ENCODE peak calls at places on chromosomes 5 and 9, in six cellular contexts. S is uterus; O is neuronal stem cell; R is substantia nigra; B is left ventricle myocardium inferior; Z is CD4-positive, alpha-beta T cell. N is an unnamed sample.

GRCh38 chr5:35815089-35815936 is 41.4 kb upstream of the IL7R start:
- DNase-seq in O (no peak), S (no peak), R (no peak), Z (no peak), B (no peak), N (peak)

GRCh38 chr5:174293006-174293405 is 247.5 kb downstream of the NSG2 start:
- DNase-seq in O (no peak), B (no peak), Z (no peak), S (no peak), R (no peak), N (no peak)

GRCh38 chr5:135448071-135448704 is 1.0 kb upstream of the DCANP1 start:
- DNase-seq in Z (no peak), S (no peak), R (no peak), B (no peak), O (no peak), N (no peak)

GRCh38 chr9:135886147-135886981 is 21.0 kb downstream of the CAMSAP1 start:
- DNase-seq in B (no peak), Z (no peak), O (no peak), S (no peak), R (peak), N (no peak)

GRCh38 chr5:134714120-134714519 is 24.2 kb upstream of the CAMLG start:
- DNase-seq in Z (no peak), O (no peak), B (no peak), S (no peak), R (no peak), N (no peak)

GRCh38 chr9:108634164-108634563 is 221.6 kb downstream of the ACTL7B start:
- DNase-seq in Z (no peak), S (no peak), R (no peak), O (no peak), B (no peak), N (peak)

GRCh38 chr5:32443145-32443540 is 1.4 kb downstream of the ZFR start:
- DNase-seq in O (no peak), R (no peak), Z (no peak), S (no peak), B (no peak), N (no peak)

GRCh38 chr9:127682351-127683136 is 24.2 kb upstream of the CFAP157 start:
- DNase-seq in Z (no peak), B (no peak), O (no peak), S (no peak), R (no peak), N (no peak)

GRCh38 chr5:44365351-44365750 is 23.9 kb downstream of the FGF10 start:
- DNase-seq in S (no peak), O (no peak), R (no peak), Z (no peak), B (no peak), N (no peak)

GRCh38 chr5:168612996-168613395 is 33.8 kb upstream of the PANK3 start:
- DNase-seq in Z (no peak), R (no peak), B (no peak), O (no peak), S (no peak), N (peak)

GRCh38 chr5:90305022-90305720 is 104.4 kb downstream of the CETN3 start:
- DNase-seq in S (no peak), B (no peak), R (no peak), O (no peak), Z (no peak), N (no peak)

GRCh38 chr5:172299916-172300439 is 16.4 kb upstream of the UBTD2 start:
- DNase-seq in S (no peak), Z (no peak), R (no peak), B (no peak), O (no peak), N (peak)

GRCh38 chr5:127506616-127507015 is 10.8 kb upstream of the PRRC1 start:
- DNase-seq in B (no peak), Z (no peak), S (no peak), R (no peak), O (no peak), N (no peak)

GRCh38 chr5:68991279-68991678 is 102.5 kb upstream of the SLC30A5 start:
- DNase-seq in S (no peak), R (no peak), Z (no peak), O (no peak), B (no peak), N (no peak)

GRCh38 chr5:176447538-176447981 is 625 bp upstream of the FAF2 start:
- DNase-seq in B (no peak), Z (no peak), O (no peak), S (no peak), R (peak), N (no peak)

GRCh38 chr9:80292231-80292630 is 720.5 kb downstream of the TLE4 start:
- DNase-seq in S (no peak), Z (no peak), B (no peak), R (no peak), O (no peak), N (no peak)
- H3K27ac ChIP-seq in S (no peak), Z (no peak), B (no peak), R (no peak), O (no peak), N (no peak)

GRCh38 chr5:77491783-77492652 is at the start of gene WDR41:
- DNase-seq in O (peak), Z (peak), B (peak), R (peak), S (peak), N (peak)

GRCh38 chr5:77494935-77495334 is 2.8 kb upstream of the WDR41 start:
- DNase-seq in O (no peak), Z (no peak), R (no peak), S (no peak), B (no peak), N (no peak)

DNA sequence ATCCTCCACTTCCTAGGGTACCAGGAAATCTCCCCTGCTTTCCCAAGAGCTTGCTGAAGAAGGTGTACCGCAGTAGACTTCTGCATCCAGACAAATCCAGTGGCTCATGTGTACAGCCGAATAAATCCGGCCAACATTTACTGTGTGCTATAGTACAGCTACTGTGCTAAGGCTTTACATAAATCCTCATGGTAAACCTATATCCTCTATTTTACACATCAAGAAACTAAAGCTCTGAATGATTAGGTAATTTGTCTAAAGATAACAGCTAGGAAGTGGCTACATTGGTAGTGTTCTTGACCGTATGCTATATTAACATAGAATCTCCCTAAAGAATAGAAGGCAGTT is 511 bp upstream of the WDR41 start:
- DNase-seq in O (no peak), S (no peak), R (no peak), Z (no peak), B (no peak), N (no peak)
- H3K27ac ChIP-seq in O (no peak), S (peak), R (peak), Z (no peak), B (peak), N (peak)

GRCh38 chr5:19771174-19771835 is 216.7 kb downstream of the CDH18 start:
- DNase-seq in O (no peak), B (no peak), R (no peak), S (no peak), Z (no peak), N (no peak)
- H3K27ac ChIP-seq in O (no peak), B (no peak), R (no peak), S (no peak), Z (no peak), N (no peak)

GRCh38 chr9:116477584-116478141 is 209.4 kb upstream of the TRIM32 start:
- DNase-seq in S (no peak), R (no peak), O (no peak), B (no peak), Z (no peak), N (no peak)

GRCh38 chr9:116479145-116479544 is 208.0 kb upstream of the TRIM32 start:
- DNase-seq in S (no peak), O (no peak), Z (no peak), R (no peak), B (no peak), N (no peak)

GRCh38 chr9:116475201-116475600 is 211.9 kb upstream of the TRIM32 start:
- DNase-seq in S (no peak), O (no peak), B (no peak), R (no peak), Z (no peak), N (no peak)

GRCh38 chr9:116476935-116477381 is 210.1 kb upstream of the TRIM32 start:
- DNase-seq in O (no peak), R (peak), Z (no peak), S (peak), B (peak), N (peak)

DNA sequence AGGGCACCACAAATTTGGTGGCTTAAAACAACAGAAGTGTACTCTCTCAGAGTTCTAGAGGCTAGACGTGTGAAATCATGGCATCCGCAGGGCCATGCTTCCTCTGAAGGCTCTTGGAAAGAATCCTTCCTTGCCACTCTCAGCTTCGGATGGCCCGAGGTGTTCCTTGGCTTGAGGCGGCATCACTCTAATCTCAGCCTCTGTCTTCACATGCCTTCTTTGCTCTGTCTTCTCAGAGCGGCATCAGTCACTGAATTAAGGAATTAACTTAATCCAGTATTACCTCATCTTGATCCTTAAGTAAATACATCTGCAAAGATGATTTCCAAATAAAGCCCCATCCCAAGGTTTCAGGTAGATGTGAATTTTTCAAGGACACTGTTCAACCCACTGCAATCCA is 211.1 kb upstream of the TRIM32 start:
- DNase-seq in Z (no peak), B (no peak), O (no peak), S (no peak), R (no peak), N (no peak)
- H3K27ac ChIP-seq in Z (no peak), B (no peak), O (no peak), S (peak), R (no peak), N (no peak)

GRCh38 chr9:129611302-129611800 is 9.6 kb downstream of the C9orf50 start:
- DNase-seq in S (no peak), Z (no peak), O (no peak), B (no peak), R (no peak), N (peak)
- H3K27ac ChIP-seq in S (peak), Z (no peak), O (no peak), B (peak), R (no peak), N (no peak)

DNA sequence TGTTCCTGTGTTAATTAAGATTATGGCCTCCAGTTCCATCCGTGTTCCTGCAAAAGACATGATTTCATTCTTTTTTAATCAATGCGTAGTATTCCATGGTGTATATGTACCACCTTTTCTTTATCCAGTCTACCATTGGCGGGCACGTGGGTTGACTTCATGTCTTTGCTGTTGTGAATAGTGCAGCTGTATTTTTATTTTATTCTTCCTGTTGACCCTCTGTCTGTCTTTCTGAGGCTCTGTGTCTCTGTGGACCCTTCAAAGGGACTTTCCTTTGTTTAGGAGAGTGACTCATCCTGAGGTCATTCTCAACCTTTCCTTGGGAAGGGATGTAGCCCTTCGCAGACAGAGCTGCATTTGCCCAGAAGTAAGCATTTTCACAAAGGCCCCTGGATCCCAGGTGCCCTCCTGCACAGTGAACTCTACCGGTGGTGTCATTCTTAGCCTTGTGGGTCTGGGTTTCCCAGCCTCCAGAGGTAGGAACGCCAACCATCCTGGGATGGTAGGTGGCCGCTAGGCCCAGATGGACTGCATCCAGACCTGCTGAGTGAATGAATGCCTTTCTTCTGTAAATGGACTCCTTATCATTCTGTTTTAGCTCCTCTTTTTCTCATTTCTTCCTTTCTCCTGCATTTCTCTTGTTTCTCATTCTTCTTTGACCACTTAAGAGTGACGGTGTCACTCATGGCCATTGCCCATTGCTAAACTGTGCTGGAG is 22.4 kb downstream of the TRIO start:
- DNase-seq in B (no peak), Z (no peak), S (no peak), O (no peak), R (no peak), N (no peak)
- H3K27ac ChIP-seq in B (no peak), Z (no peak), S (no peak), O (no peak), R (no peak), N (no peak)

GRCh38 chr9:96140401-96141180 is 161.4 kb downstream of the HSD17B3 start:
- DNase-seq in R (no peak), S (no peak), B (no peak), Z (no peak), O (no peak), N (no peak)
- H3K27ac ChIP-seq in R (peak), S (no peak), B (no peak), Z (no peak), O (no peak), N (no peak)

GRCh38 chr9:82670726-82671125 is 392.2 kb downstream of the RASEF start:
- DNase-seq in O (no peak), B (no peak), R (no peak), S (no peak), Z (no peak), N (no peak)
- H3K27ac ChIP-seq in O (no peak), B (no peak), R (no peak), S (no peak), Z (no peak), N (no peak)